ENCODE peak calls at places on chromosome 20, in nine cellular contexts. One of them, this sample, is unnamed.

GRCh38 chr20:16020971-16021370 is 552.3 kb downstream of the KIF16B start:
- DNase-seq in bronchial epithelial cell: peak; percentile 30
- DNase-seq in endothelial cell: no peak
- DNase-seq in type B pancreatic cell: no peak
- DNase-seq in astrocyte of the cerebellum: peak; percentile 11
- DNase-seq in omental fat pad: no peak
- DNase-seq in upper lobe of right lung: no peak
- DNase-seq in uterus: no peak
- DNase-seq in epithelial cell of esophagus: peak; percentile 27
- DNase-seq in this sample: no peak

GRCh38 chr20:57650756-57651483 is 30.7 kb upstream of the ZBP1 start:
- DNase-seq in type B pancreatic cell: no peak
- DNase-seq in endothelial cell: no peak
- DNase-seq in uterus: no peak
- DNase-seq in upper lobe of right lung: peak; percentile 36
- DNase-seq in bronchial epithelial cell: no peak
- DNase-seq in epithelial cell of esophagus: no peak
- DNase-seq in omental fat pad: peak; percentile 10
- DNase-seq in astrocyte of the cerebellum: no peak
- DNase-seq in this sample: no peak

GRCh38 chr20:52943185-52943841 is 28.8 kb upstream of the TSHZ2 start:
- DNase-seq in uterus: no peak
- DNase-seq in epithelial cell of esophagus: peak; percentile 87
- DNase-seq in omental fat pad: no peak
- DNase-seq in astrocyte of the cerebellum: no peak
- DNase-seq in endothelial cell: no peak
- DNase-seq in type B pancreatic cell: no peak
- DNase-seq in upper lobe of right lung: no peak
- DNase-seq in bronchial epithelial cell: peak; percentile 90
- DNase-seq in this sample: no peak

GRCh38 chr20:52619101-52619500 is 353.1 kb upstream of the TSHZ2 start:
- DNase-seq in bronchial epithelial cell: no peak
- DNase-seq in endothelial cell: no peak
- DNase-seq in epithelial cell of esophagus: no peak
- DNase-seq in type B pancreatic cell: no peak
- DNase-seq in upper lobe of right lung: no peak
- DNase-seq in omental fat pad: no peak
- DNase-seq in uterus: no peak
- DNase-seq in astrocyte of the cerebellum: no peak
- DNase-seq in this sample: no peak

GRCh38 chr20:37777556-37777955 is 83.7 kb downstream of the CTNNBL1 start:
- DNase-seq in type B pancreatic cell: no peak
- DNase-seq in epithelial cell of esophagus: no peak
- DNase-seq in astrocyte of the cerebellum: no peak
- DNase-seq in uterus: no peak
- DNase-seq in upper lobe of right lung: no peak
- DNase-seq in omental fat pad: no peak
- DNase-seq in bronchial epithelial cell: no peak
- DNase-seq in endothelial cell: no peak
- DNase-seq in this sample: no peak

GRCh38 chr20:39282619-39283092 is 320.5 kb downstream of the DHX35 start:
- DNase-seq in upper lobe of right lung: no peak
- DNase-seq in astrocyte of the cerebellum: no peak
- DNase-seq in type B pancreatic cell: no peak
- DNase-seq in omental fat pad: no peak
- DNase-seq in uterus: no peak
- DNase-seq in endothelial cell: no peak
- DNase-seq in bronchial epithelial cell: no peak
- DNase-seq in epithelial cell of esophagus: no peak
- DNase-seq in this sample: no peak

GRCh38 chr20:53728359-53728758 is 134.7 kb upstream of the ZNF217 start:
- DNase-seq in astrocyte of the cerebellum: no peak
- DNase-seq in endothelial cell: no peak
- DNase-seq in type B pancreatic cell: no peak
- DNase-seq in bronchial epithelial cell: no peak
- DNase-seq in epithelial cell of esophagus: no peak
- DNase-seq in upper lobe of right lung: no peak
- DNase-seq in omental fat pad: no peak
- DNase-seq in uterus: no peak
- DNase-seq in this sample: no peak

GRCh38 chr20:1390552-1391403 is 2.1 kb downstream of the FKBP1A start:
- DNase-seq in bronchial epithelial cell: no peak
- DNase-seq in epithelial cell of esophagus: no peak
- DNase-seq in omental fat pad: no peak
- DNase-seq in astrocyte of the cerebellum: no peak
- DNase-seq in type B pancreatic cell: no peak
- DNase-seq in uterus: no peak
- DNase-seq in upper lobe of right lung: no peak
- DNase-seq in endothelial cell: no peak
- DNase-seq in this sample: no peak

GRCh38 chr20:21767739-21768223 is 62.3 kb downstream of the PAX1 start:
- DNase-seq in omental fat pad: no peak
- DNase-seq in upper lobe of right lung: peak; percentile 63
- DNase-seq in type B pancreatic cell: peak; percentile 81
- DNase-seq in epithelial cell of esophagus: no peak
- DNase-seq in endothelial cell: peak; percentile 81
- DNase-seq in bronchial epithelial cell: no peak
- DNase-seq in astrocyte of the cerebellum: no peak
- DNase-seq in uterus: no peak
- DNase-seq in this sample: no peak

GRCh38 chr20:56458227-56458821 is 10.1 kb upstream of the RTF2 start:
- DNase-seq in uterus: no peak
- DNase-seq in endothelial cell: no peak
- DNase-seq in omental fat pad: no peak
- DNase-seq in astrocyte of the cerebellum: no peak
- DNase-seq in type B pancreatic cell: no peak
- DNase-seq in epithelial cell of esophagus: no peak
- DNase-seq in bronchial epithelial cell: no peak
- DNase-seq in upper lobe of right lung: no peak
- DNase-seq in this sample: no peak

GRCh38 chr20:62957136-62958117 is 4.9 kb downstream of the SLC17A9 start:
- DNase-seq in upper lobe of right lung: no peak
- DNase-seq in astrocyte of the cerebellum: no peak
- DNase-seq in bronchial epithelial cell: no peak
- DNase-seq in omental fat pad: no peak
- DNase-seq in uterus: no peak
- DNase-seq in type B pancreatic cell: no peak
- DNase-seq in endothelial cell: no peak
- DNase-seq in epithelial cell of esophagus: no peak
- DNase-seq in this sample: no peak

GRCh38 chr20:62956387-62957135 is 4.1 kb downstream of the SLC17A9 start:
- DNase-seq in bronchial epithelial cell: no peak
- DNase-seq in endothelial cell: no peak
- DNase-seq in uterus: no peak
- DNase-seq in omental fat pad: no peak
- DNase-seq in upper lobe of right lung: no peak
- DNase-seq in epithelial cell of esophagus: no peak
- DNase-seq in astrocyte of the cerebellum: no peak
- DNase-seq in type B pancreatic cell: peak; percentile 66
- DNase-seq in this sample: no peak

GRCh38 chr20:62953839-62954703 is 1.6 kb downstream of the SLC17A9 start:
- DNase-seq in bronchial epithelial cell: peak; percentile 7
- DNase-seq in astrocyte of the cerebellum: no peak
- DNase-seq in type B pancreatic cell: peak; percentile 75
- DNase-seq in endothelial cell: peak; percentile 53
- DNase-seq in uterus: peak; percentile 62
- DNase-seq in epithelial cell of esophagus: peak; percentile 27
- DNase-seq in upper lobe of right lung: peak; percentile 89
- DNase-seq in omental fat pad: peak; percentile 43
- DNase-seq in this sample: peak; percentile 28

GRCh38 chr20:62953167-62953838 is 794 bp downstream of the SLC17A9 start:
- DNase-seq in type B pancreatic cell: no peak
- DNase-seq in endothelial cell: no peak
- DNase-seq in omental fat pad: no peak
- DNase-seq in uterus: no peak
- DNase-seq in upper lobe of right lung: no peak
- DNase-seq in astrocyte of the cerebellum: no peak
- DNase-seq in bronchial epithelial cell: no peak
- DNase-seq in epithelial cell of esophagus: no peak
- DNase-seq in this sample: no peak

GRCh38 chr20:62955519-62956386 is 3.2 kb downstream of the SLC17A9 start:
- DNase-seq in upper lobe of right lung: no peak
- DNase-seq in type B pancreatic cell: peak; percentile 68
- DNase-seq in astrocyte of the cerebellum: no peak
- DNase-seq in endothelial cell: no peak
- DNase-seq in bronchial epithelial cell: no peak
- DNase-seq in epithelial cell of esophagus: no peak
- DNase-seq in omental fat pad: no peak
- DNase-seq in uterus: no peak
- DNase-seq in this sample: peak; percentile 78
- TF ChIP-seq CTCF in upper lobe of right lung: no peak
- TF ChIP-seq CTCF in type B pancreatic cell: no peak
- TF ChIP-seq CTCF in astrocyte of the cerebellum: no peak
- TF ChIP-seq CTCF in endothelial cell: no peak
- TF ChIP-seq CTCF in bronchial epithelial cell: no peak
- TF ChIP-seq CTCF in epithelial cell of esophagus: no peak
- TF ChIP-seq CTCF in omental fat pad: no peak
- TF ChIP-seq CTCF in uterus: no peak
- TF ChIP-seq CTCF in this sample: no peak

GRCh38 chr20:17439897-17440296 is 91.3 kb downstream of the BFSP1 start:
- DNase-seq in endothelial cell: no peak
- DNase-seq in bronchial epithelial cell: no peak
- DNase-seq in astrocyte of the cerebellum: no peak
- DNase-seq in upper lobe of right lung: no peak
- DNase-seq in uterus: no peak
- DNase-seq in type B pancreatic cell: no peak
- DNase-seq in epithelial cell of esophagus: no peak
- DNase-seq in omental fat pad: no peak
- DNase-seq in this sample: no peak
- TF ChIP-seq CTCF in endothelial cell: no peak
- TF ChIP-seq CTCF in bronchial epithelial cell: no peak
- TF ChIP-seq CTCF in astrocyte of the cerebellum: no peak
- TF ChIP-seq CTCF in upper lobe of right lung: no peak
- TF ChIP-seq CTCF in uterus: no peak
- TF ChIP-seq CTCF in type B pancreatic cell: no peak
- TF ChIP-seq CTCF in epithelial cell of esophagus: no peak
- TF ChIP-seq CTCF in omental fat pad: no peak
- TF ChIP-seq CTCF in this sample: no peak

DNA sequence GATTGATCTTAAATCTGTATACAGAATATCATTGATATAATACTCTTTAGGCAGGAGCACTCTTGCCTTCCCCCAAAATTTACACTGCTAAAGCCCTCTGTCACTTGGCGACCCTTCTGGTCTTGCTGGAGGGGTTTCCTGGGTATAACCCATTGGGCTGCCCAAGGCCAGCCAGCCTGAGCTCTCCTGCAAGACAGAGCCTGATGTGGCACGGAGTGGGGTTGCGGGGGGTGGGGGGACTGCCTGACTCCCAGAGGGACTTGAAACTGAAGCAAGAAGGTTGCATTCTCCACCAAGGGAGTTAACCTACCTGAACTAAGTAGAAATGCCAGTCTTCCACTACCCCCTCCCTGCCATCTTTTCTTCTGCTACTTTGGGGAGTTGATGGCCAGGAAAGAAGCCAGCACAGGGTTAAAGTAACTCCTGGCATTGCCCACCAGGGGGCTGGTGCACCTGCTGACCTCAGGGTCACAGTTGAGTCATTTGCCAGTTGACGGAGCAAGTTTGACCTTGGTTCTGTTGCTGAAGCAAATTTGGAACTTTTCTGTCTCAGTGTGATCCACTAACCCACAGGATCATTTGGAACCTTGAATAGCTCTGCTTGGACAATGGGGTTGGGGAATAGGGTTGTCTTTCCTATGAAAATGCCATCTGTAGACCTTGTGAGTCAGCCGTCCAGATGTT is 79.4 kb downstream of the ASXL1 start:
- DNase-seq in uterus: no peak
- DNase-seq in bronchial epithelial cell: no peak
- DNase-seq in type B pancreatic cell: no peak
- DNase-seq in upper lobe of right lung: no peak
- DNase-seq in epithelial cell of esophagus: no peak
- DNase-seq in endothelial cell: no peak
- DNase-seq in astrocyte of the cerebellum: no peak
- DNase-seq in omental fat pad: no peak
- DNase-seq in this sample: no peak
- TF ChIP-seq CTCF in uterus: no peak
- TF ChIP-seq CTCF in bronchial epithelial cell: peak; percentile 33
- TF ChIP-seq CTCF in type B pancreatic cell: peak; percentile 67
- TF ChIP-seq CTCF in upper lobe of right lung: peak; percentile 11
- TF ChIP-seq CTCF in epithelial cell of esophagus: no peak
- TF ChIP-seq CTCF in endothelial cell: peak; percentile 49
- TF ChIP-seq CTCF in astrocyte of the cerebellum: peak; percentile 38
- TF ChIP-seq CTCF in omental fat pad: no peak
- TF ChIP-seq CTCF in this sample: no peak

GRCh38 chr20:11917663-11918062 is at the start of gene BTBD3:
- DNase-seq in bronchial epithelial cell: peak; percentile 77
- DNase-seq in endothelial cell: no peak
- DNase-seq in type B pancreatic cell: no peak
- DNase-seq in uterus: peak; percentile 58
- DNase-seq in omental fat pad: no peak
- DNase-seq in upper lobe of right lung: no peak
- DNase-seq in astrocyte of the cerebellum: peak; percentile 34
- DNase-seq in epithelial cell of esophagus: peak; percentile 83
- DNase-seq in this sample: peak; percentile 45

GRCh38 chr20:11906626-11907480 is 10.8 kb upstream of the BTBD3 start:
- DNase-seq in bronchial epithelial cell: peak; percentile 96
- DNase-seq in epithelial cell of esophagus: peak; percentile 92
- DNase-seq in upper lobe of right lung: no peak
- DNase-seq in uterus: no peak
- DNase-seq in astrocyte of the cerebellum: no peak
- DNase-seq in endothelial cell: no peak
- DNase-seq in omental fat pad: no peak
- DNase-seq in type B pancreatic cell: no peak
- DNase-seq in this sample: no peak

GRCh38 chr20:11912664-11913415 is 4.9 kb upstream of the BTBD3 start:
- DNase-seq in omental fat pad: no peak
- DNase-seq in type B pancreatic cell: no peak
- DNase-seq in astrocyte of the cerebellum: no peak
- DNase-seq in epithelial cell of esophagus: peak; percentile 86
- DNase-seq in uterus: no peak
- DNase-seq in bronchial epithelial cell: peak; percentile 83
- DNase-seq in endothelial cell: no peak
- DNase-seq in upper lobe of right lung: no peak
- DNase-seq in this sample: no peak

GRCh38 chr20:11907621-11908020 is 10.1 kb upstream of the BTBD3 start:
- DNase-seq in omental fat pad: no peak
- DNase-seq in upper lobe of right lung: no peak
- DNase-seq in uterus: no peak
- DNase-seq in epithelial cell of esophagus: peak; percentile 80
- DNase-seq in bronchial epithelial cell: peak; percentile 89
- DNase-seq in type B pancreatic cell: no peak
- DNase-seq in astrocyte of the cerebellum: no peak
- DNase-seq in endothelial cell: no peak
- DNase-seq in this sample: no peak

DNA sequence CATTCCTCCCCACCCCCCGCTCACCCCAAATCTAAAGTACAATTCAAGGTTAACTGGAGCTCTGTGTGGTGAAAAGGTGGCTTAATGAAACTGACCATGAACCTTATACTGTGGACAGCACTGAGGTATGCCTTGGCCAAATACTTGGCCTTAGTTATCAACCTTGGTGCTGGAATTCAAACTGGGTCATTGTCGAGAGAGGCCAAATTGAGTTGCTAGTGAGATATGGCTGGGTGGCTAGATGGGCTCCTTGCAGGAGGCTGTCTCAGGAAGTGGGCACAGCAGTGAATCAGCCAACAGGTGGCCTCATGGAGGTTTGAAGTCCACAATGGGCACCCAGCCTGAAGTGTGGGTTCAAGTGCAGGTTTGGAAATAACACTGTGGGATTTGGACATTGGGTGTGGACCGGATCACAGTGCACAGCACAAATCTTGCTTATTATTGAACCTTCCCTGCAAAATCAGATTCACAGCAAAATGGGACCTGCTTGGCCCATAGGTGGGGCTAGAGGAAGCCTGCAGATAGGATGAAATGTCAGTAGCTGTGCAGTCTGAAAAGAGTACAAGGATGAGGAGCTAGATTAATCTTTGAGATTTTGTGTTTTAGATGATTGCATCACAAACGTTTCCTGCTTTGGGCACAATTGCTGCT is 5.6 kb upstream of the BTBD3 start:
- DNase-seq in epithelial cell of esophagus: peak; percentile 59
- DNase-seq in upper lobe of right lung: no peak
- DNase-seq in uterus: no peak
- DNase-seq in omental fat pad: no peak
- DNase-seq in astrocyte of the cerebellum: no peak
- DNase-seq in endothelial cell: peak; percentile 8
- DNase-seq in bronchial epithelial cell: peak; percentile 37
- DNase-seq in type B pancreatic cell: no peak
- DNase-seq in this sample: no peak
- TF ChIP-seq CTCF in epithelial cell of esophagus: peak; percentile 64
- TF ChIP-seq CTCF in upper lobe of right lung: peak; percentile 45
- TF ChIP-seq CTCF in uterus: no peak
- TF ChIP-seq CTCF in omental fat pad: no peak
- TF ChIP-seq CTCF in astrocyte of the cerebellum: peak; percentile 63
- TF ChIP-seq CTCF in endothelial cell: peak; percentile 41
- TF ChIP-seq CTCF in bronchial epithelial cell: peak; percentile 61
- TF ChIP-seq CTCF in type B pancreatic cell: peak; percentile 65
- TF ChIP-seq CTCF in this sample: no peak